ENCODE peak calls at places on chromosomes 6 and 20, in five cellular contexts. One of them, this sample, is unnamed.

GRCh38 chr6:88168362-88168761 is 2.2 kb upstream of the CNR1 start:
- DNase-seq in HepG2: no peak
- DNase-seq in K562: peak
- DNase-seq in GM12878: no peak
- DNase-seq in SK-N-SH: no peak
- DNase-seq in this sample: no peak

GRCh38 chr6:79574636-79575035 is 37.4 kb upstream of the LCA5 start:
- DNase-seq in HepG2: peak
- DNase-seq in K562: no peak
- DNase-seq in GM12878: no peak
- DNase-seq in SK-N-SH: no peak
- DNase-seq in this sample: peak

GRCh38 chr6:10528170-10528981 is 7.2 kb downstream of the GCNT2 start:
- DNase-seq in HepG2: peak
- DNase-seq in K562: no peak
- DNase-seq in GM12878: peak
- DNase-seq in SK-N-SH: no peak
- DNase-seq in this sample: no peak

GRCh38 chr20:41456341-41456740 is 89.7 kb upstream of the EMILIN3 start:
- DNase-seq in HepG2: no peak
- DNase-seq in K562: no peak
- DNase-seq in GM12878: no peak
- DNase-seq in SK-N-SH: no peak
- DNase-seq in this sample: no peak

GRCh38 chr20:39004508-39004907 is 42.4 kb downstream of the DHX35 start:
- DNase-seq in HepG2: no peak
- DNase-seq in K562: no peak
- DNase-seq in GM12878: no peak
- DNase-seq in SK-N-SH: no peak
- DNase-seq in this sample: no peak

GRCh38 chr6:3484240-3484639 is 27.4 kb upstream of the SLC22A23 start:
- DNase-seq in HepG2: no peak
- DNase-seq in K562: no peak
- DNase-seq in GM12878: no peak
- DNase-seq in SK-N-SH: no peak
- DNase-seq in this sample: peak

GRCh38 chr20:2400290-2400689 is 19.6 kb downstream of the TGM6 start:
- DNase-seq in HepG2: no peak
- DNase-seq in K562: no peak
- DNase-seq in GM12878: no peak
- DNase-seq in SK-N-SH: no peak
- DNase-seq in this sample: no peak

GRCh38 chr6:20660534-20660933 is 126.3 kb downstream of the CDKAL1 start:
- DNase-seq in HepG2: no peak
- DNase-seq in K562: no peak
- DNase-seq in GM12878: no peak
- DNase-seq in SK-N-SH: no peak
- DNase-seq in this sample: no peak

DNA sequence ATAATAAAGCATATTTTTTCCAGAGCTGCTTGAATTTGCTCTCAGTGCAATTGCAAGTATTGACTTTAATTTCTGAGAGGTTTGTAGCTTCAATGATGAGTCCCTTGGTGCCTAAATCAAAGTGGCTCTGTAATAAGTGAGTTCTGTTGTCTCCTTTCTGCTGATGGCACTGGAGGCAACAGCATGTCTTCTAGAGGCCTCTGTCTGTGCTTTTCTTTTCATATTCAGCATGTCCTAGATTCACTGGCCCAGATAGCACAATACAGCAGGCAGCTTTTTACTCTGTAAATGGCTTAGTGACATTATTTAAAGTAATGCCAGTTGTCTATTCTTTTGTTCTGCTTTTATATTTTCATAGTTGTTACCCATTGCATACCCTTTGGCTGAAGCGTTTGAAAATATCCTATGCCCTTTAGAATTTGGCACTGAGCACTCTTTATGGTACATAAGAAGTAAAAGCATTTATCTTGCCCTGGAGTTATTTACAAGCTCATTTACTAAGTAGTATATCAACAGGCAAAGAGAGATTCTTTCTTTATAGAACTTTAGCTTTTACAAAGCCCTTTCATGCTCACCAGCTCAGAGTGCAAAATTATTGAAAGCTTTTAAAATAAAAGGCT is 271.5 kb upstream of the KCNQ5 start:
- DNase-seq in HepG2: no peak
- DNase-seq in K562: no peak
- DNase-seq in GM12878: no peak
- DNase-seq in SK-N-SH: no peak
- DNase-seq in this sample: no peak
- TF ChIP-seq ZBTB33 in HepG2: no peak
- TF ChIP-seq ZBTB33 in K562: no peak
- TF ChIP-seq ZBTB33 in GM12878: no peak
- TF ChIP-seq ZBTB33 in SK-N-SH: no peak
- TF ChIP-seq ZBTB33 in this sample: no peak

GRCh38 chr20:35003211-35004031 is 47.8 kb downstream of the MYH7B start:
- DNase-seq in HepG2: no peak
- DNase-seq in K562: no peak
- DNase-seq in GM12878: no peak
- DNase-seq in SK-N-SH: no peak
- DNase-seq in this sample: no peak
- TF ChIP-seq ZBTB33 in HepG2: no peak
- TF ChIP-seq ZBTB33 in K562: no peak
- TF ChIP-seq ZBTB33 in GM12878: no peak
- TF ChIP-seq ZBTB33 in SK-N-SH: no peak
- TF ChIP-seq ZBTB33 in this sample: no peak

GRCh38 chr6:43980004-43980795 is 147.1 kb downstream of the MRPL14 start:
- DNase-seq in HepG2: no peak
- DNase-seq in K562: no peak
- DNase-seq in GM12878: no peak
- DNase-seq in SK-N-SH: no peak
- DNase-seq in this sample: no peak

GRCh38 chr6:43983191-43983590 is 144.1 kb downstream of the MRPL14 start:
- DNase-seq in HepG2: no peak
- DNase-seq in K562: no peak
- DNase-seq in GM12878: no peak
- DNase-seq in SK-N-SH: peak
- DNase-seq in this sample: no peak

GRCh38 chr6:43981363-43981990 is 145.8 kb downstream of the MRPL14 start:
- DNase-seq in HepG2: no peak
- DNase-seq in K562: no peak
- DNase-seq in GM12878: no peak
- DNase-seq in SK-N-SH: peak
- DNase-seq in this sample: no peak

GRCh38 chr6:43983632-43984031 is 143.6 kb downstream of the MRPL14 start:
- DNase-seq in HepG2: peak
- DNase-seq in K562: no peak
- DNase-seq in GM12878: no peak
- DNase-seq in SK-N-SH: peak
- DNase-seq in this sample: no peak

DNA sequence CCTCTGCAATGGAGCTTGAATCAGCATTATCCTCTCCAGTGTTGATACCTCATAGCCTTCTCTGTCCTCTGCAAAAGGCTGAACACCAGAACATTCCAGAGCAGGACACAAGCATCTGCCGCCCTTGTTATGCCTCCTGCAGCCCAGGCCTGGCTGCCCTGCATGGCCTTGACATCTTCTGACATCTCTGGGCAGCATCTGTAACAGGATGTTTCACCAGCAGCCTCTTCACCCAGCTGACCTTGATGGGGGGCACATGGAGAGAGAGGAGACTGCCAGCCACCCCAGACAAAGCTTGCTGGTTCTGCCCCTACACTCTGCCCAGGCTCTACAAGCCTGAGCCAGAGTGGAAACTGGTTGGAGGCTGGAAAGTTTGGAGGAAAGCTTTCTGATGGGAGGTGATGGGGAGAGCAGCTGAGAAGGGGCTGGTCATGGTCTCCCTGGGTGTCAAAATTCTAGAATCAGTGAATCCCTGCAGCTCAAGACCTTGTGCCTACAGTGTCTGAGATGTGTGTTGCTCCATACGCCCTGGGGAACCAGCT is 145.1 kb downstream of the MRPL14 start:
- DNase-seq in HepG2: no peak
- DNase-seq in K562: no peak
- DNase-seq in GM12878: no peak
- DNase-seq in SK-N-SH: peak
- DNase-seq in this sample: no peak
- TF ChIP-seq ZBTB33 in HepG2: no peak
- TF ChIP-seq ZBTB33 in K562: no peak
- TF ChIP-seq ZBTB33 in GM12878: no peak
- TF ChIP-seq ZBTB33 in SK-N-SH: no peak
- TF ChIP-seq ZBTB33 in this sample: no peak

DNA sequence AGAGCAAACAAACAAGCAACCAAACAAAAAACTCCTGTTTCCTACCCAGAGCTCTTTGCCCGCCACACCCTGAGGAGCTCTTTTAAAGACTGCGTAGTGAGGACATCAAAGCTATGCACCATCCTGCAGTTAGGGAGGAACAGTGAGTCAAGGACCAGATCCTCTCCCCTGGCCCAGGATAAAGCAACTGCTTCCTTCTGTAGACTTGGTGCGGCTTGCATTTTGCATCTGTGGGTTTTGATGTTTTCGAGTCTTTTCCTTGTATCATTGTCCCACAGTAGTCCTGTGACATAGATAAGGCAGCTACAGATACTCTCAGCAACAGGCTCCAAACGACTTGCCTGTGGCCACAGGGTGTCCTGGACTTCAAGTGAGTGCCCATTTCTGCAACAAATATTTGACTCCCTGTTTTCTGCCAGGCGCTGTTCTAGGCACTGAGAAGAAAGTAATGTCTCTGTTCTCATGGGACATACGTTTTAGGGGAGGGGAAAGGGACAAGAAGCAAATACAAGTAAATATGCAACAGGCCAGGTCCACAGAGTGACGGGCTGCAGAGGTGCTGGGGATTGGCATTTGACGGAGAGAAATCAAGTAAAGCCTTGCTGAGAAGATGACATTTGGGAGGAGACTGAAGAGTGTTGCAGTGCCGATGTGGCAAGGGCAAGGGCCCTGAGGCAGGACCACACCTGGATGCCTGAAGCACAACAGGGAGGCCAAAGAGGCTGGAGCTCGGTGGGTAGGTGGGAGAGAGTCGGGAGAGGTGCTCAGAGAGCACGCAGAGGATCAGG is 35.9 kb upstream of the MAP3K4 start:
- DNase-seq in HepG2: no peak
- DNase-seq in K562: peak
- DNase-seq in GM12878: no peak
- DNase-seq in SK-N-SH: no peak
- DNase-seq in this sample: no peak
- TF ChIP-seq ZBTB33 in HepG2: no peak
- TF ChIP-seq ZBTB33 in K562: no peak
- TF ChIP-seq ZBTB33 in GM12878: no peak
- TF ChIP-seq ZBTB33 in SK-N-SH: no peak
- TF ChIP-seq ZBTB33 in this sample: no peak

DNA sequence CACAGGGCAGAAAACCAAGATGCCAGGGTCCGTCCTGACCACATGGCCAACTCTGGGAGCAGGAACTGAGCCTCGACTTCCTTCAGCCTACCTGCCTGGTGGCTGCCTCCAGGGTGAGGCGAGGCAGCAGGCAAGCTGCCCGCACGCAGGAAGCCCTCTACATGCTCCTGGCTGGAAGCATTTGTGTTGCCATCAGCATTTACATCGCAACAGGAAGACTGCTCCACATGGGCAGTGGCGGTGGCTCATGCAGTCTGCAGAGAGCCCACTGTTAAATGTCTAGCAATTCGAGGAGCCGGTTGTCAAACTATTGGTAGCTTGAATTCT is 233.8 kb downstream of the SYNDIG1 start:
- DNase-seq in HepG2: no peak
- DNase-seq in K562: no peak
- DNase-seq in GM12878: no peak
- DNase-seq in SK-N-SH: no peak
- DNase-seq in this sample: no peak
- TF ChIP-seq ZBTB33 in HepG2: no peak
- TF ChIP-seq ZBTB33 in K562: no peak
- TF ChIP-seq ZBTB33 in GM12878: no peak
- TF ChIP-seq ZBTB33 in SK-N-SH: no peak
- TF ChIP-seq ZBTB33 in this sample: no peak